ENCODE peak calls at places on chromosomes 11 and 22, in four cellular contexts. E is K562, A is HepG2, V is HCT116. Y is an unnamed sample.

GRCh38 chr22:48536691-48537591 is 1290.7 kb downstream of the BRD1 start:
- DNase-seq in E (no peak), A (no peak), V (no peak), Y (no peak)

GRCh38 chr11:134055029-134055428 is 13.8 kb upstream of the JAM3 start:
- DNase-seq in E (no peak), A (no peak), V (no peak), Y (no peak)

GRCh38 chr11:47185305-47186075 is 744 bp downstream of the PACSIN3 start:
- DNase-seq in E (no peak), A (peak), V (no peak), Y (no peak)

GRCh38 chr11:133790995-133791394 is 54.3 kb downstream of the SPATA19 start:
- DNase-seq in E (no peak), A (no peak), V (no peak), Y (no peak)

GRCh38 chr22:44587004-44587793 is 89.2 kb upstream of the RTL6 start:
- DNase-seq in E (no peak), A (no peak), V (no peak), Y (no peak)

GRCh38 chr11:2581931-2582435 is 117.8 kb downstream of the KCNQ1OT1 start:
- DNase-seq in E (no peak), A (no peak), V (no peak), Y (no peak)

GRCh38 chr11:115256326-115257197 is 247.7 kb downstream of the CADM1 start:
- DNase-seq in E (no peak), A (no peak), V (no peak), Y (no peak)

GRCh38 chr11:20162824-20163777 is 2.8 kb upstream of the DBX1 start:
- DNase-seq in E (no peak), A (no peak), V (no peak), Y (no peak)

GRCh38 chr11:96021901-96022650 is 98.2 kb upstream of the MTMR2 start:
- DNase-seq in E (no peak), A (no peak), V (no peak), Y (no peak)

GRCh38 chr11:120867024-120867423 is 156.9 kb upstream of the TBCEL start:
- DNase-seq in E (no peak), A (no peak), V (no peak), Y (no peak)

GRCh38 chr11:1930448-1930802 is 10.9 kb downstream of the TNNT3 start:
- DNase-seq in E (no peak), A (no peak), V (no peak), Y (no peak)

GRCh38 chr11:64971421-64972233 is at the start of gene MAJIN:
- DNase-seq in E (peak), A (no peak), V (no peak), Y (peak)

GRCh38 chr11:93054279-93054678 is 84.8 kb downstream of the MTNR1B start:
- DNase-seq in E (no peak), A (no peak), V (no peak), Y (no peak)

GRCh38 chr11:16252373-16252772 is 104.0 kb downstream of the SOX6 start:
- DNase-seq in E (peak), A (peak), V (no peak), Y (no peak)

GRCh38 chr22:36010913-36011312 is 17.7 kb downstream of the RBFOX2 start:
- DNase-seq in E (no peak), A (no peak), V (no peak), Y (no peak)

DNA sequence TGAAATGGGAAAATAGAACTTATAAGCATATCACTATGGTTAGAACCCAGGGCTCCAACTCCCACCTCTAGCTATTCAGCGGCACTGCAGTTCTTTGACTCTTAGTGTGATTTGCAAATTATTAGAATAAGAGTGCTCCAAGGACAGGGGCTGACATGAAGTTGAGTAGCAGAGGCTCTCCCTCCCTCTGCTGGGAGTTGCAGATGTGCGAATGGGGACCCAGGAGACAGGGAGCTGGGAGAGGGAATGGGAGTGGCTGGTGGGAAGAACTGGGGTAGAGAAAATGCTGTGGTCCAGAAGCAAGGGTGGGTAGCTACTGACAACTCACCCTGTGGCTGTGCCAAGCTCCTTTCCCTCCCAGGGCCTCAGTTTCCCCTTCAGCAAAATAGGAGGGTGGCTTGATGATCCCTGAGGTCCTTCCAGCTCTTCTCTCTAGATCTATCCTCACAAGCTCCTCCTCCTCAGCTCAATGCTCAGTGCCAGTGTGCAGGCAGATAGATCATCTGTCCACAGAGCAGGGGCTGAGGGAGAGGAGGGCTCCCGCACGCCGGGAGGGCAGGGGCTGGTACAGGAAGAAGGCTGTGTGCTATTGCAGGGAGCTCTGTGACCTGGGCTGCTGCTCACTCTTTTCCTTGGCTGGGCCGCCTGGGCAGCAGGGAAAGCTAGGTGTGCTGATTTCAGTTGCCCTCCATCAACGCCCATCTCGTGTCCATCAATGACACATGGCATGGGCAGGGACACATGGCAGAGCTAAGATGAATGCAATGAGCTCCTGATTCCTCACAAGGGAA is 99.0 kb downstream of the NECTIN1 start:
- DNase-seq in E (no peak), A (no peak), V (no peak), Y (no peak)
- TF ChIP-seq CTCF in E (no peak), A (no peak), V (no peak), Y (no peak)

GRCh38 chr11:27696961-27697360 is 3.3 kb downstream of the BDNF start:
- DNase-seq in E (no peak), A (no peak), V (no peak), Y (no peak)
- H3K4me3 ChIP-seq in E (no peak), A (no peak), V (no peak), Y (no peak)

GRCh38 chr11:8826901-8827560 is 84.0 kb upstream of the AKIP1 start:
- DNase-seq in E (peak), A (no peak), V (no peak), Y (no peak)
- TF ChIP-seq TCF7L2 in E (no peak), A (no peak), V (no peak), Y (no peak)

DNA sequence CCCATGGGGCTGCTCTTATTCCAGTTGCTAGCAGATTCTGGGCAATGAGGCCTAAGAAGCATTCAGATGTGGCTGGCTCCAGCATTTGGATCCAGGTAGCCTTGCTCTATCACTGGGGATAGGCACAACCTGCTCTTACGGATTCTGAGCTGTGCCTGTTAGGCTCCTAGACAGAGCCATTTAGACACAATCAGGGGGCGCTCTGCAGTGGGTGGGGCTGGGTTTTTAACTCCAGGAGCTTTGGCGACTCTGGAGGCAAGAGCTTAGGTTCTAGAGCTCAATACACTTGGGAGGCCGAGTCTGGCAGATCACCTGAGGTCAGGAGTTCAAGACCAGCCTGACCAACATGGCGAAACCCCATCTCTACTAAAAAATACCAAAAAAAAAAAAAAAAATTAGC is 32.0 kb downstream of the KCNC1 start:
- DNase-seq in E (peak), A (no peak), V (peak), Y (no peak)
- TF ChIP-seq CTCF in E (peak), A (no peak), V (peak), Y (peak)

DNA sequence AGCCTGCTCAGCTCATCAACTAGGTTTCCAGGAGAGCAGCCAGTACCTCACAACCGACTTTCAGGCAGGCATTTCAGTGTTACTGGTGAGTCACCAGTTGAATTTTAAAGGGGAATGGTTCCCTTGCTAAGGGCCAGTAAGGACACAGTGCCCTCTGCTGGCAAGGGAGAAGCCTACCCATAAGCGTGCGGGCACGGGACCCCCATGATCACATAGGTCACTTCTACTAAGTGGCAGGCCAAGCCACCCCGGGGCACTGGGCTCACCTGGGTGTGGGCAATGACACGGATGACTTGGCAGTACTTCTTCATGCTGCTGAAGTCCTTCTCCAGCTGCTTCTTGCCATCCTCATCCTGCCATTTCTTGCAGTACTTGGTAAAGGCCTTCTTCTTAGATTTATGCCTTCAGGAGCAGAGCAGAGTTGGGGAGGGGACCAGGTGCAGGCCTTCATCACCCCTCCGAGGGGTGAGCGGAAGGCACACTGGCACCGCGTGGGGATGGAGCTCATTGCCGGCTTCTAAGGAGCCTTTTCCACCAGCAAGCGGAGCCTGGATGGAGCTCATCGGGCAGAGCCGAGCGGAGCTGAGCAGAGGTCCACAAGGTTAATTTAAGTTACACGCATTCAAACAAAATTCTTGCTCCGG is 2.9 kb downstream of the RPL3 start:
- DNase-seq in E (peak), A (peak), V (peak), Y (no peak)
- H3K4me3 ChIP-seq in E (peak), A (peak), V (peak), Y (peak)

DNA sequence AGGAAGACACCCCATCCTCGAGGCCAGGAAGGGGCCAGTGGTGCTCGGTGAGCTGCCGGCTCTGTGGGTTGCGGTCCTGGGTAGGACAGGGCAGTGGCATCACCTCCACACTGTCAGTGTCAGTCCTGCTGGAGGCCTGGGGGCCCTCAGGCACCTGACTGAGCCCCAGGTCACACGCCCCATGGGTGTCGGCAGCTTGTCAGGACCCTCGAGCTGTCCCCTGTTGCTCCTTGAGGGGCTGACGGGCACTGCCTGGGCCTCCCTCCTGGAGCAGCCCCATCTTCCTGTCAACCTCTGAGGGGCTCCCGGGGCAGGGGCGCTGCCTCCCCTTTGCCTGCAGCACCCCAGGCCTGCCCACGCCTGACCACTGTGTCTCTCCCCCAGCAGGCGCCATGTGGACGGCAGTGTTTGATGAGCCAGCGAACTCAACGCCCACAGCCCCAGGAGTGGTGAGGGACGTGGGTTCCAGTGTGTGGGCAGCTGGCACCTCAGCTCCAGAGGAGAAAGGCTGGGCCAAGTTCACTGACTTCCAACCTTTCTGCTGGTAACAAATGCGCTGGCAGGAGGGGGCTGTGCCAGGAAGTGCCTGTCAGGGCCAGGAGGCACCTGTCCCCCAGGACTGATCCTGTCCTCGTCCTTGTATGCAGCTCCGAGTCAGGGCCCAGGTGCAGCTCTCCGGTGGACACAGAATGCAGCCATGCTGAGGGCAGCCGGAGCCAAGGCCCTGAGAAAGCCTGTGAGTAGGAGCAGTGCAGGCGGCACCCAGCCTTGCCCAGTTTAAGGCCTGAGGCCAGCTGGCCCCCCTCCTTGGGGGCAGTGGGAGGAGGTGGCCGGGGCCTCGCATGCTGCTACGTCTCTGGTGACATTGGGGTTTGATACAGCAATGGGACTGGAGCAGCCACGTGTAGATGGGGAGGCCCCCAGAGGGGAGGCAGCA is 35.3 kb downstream of the SBF1 start:
- DNase-seq in E (no peak), A (no peak), V (no peak), Y (no peak)
- TF ChIP-seq TCF7L2 in E (no peak), A (no peak), V (no peak), Y (no peak)

DNA sequence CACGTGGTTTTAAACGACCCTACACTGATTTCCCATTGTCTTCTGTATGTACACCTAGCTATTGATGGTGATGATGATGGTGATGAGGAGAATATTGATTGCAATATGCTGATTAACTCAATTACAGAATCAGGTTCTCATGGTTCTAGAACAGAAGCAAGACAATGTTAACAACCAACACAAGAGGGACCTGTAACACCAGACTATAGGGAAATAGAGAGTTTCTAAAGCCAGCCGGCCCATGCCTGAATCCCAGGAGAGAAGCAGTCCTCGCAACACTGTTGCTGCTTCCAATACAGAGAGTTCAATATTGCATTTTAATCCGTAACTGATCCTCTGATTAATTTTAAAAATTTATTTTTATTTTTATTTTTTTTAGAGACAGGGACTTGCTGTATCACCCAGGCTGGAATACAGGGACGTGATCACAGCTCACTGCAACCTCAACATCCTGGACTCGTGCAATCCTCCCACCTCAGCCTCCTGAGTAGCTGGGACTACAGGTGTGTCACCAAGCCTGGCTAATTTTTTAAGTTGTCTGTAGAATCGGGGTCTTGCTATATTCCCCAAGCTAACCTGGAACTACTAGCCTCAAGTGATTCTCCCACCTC is 22.2 kb upstream of the UBASH3B start:
- DNase-seq in E (no peak), A (peak), V (no peak), Y (no peak)
- TF ChIP-seq CTCF in E (peak), A (peak), V (peak), Y (peak)

DNA sequence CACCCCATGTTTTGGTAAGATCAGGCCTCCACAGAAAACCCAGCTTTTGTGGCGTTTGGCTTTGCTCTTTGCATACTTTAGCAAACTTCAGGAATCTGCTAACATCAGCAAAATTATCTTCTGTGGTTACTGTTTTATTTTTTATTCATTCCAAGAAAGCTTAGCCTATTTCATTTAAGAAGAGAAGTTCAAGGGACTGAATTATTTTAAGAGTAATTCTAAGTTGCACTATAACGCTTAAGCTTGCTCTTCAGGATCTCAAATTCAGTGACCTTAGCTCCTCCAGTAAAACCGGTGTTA is 1.1 kb downstream of the JHY start:
- DNase-seq in E (no peak), A (no peak), V (no peak), Y (no peak)
- H3K4me3 ChIP-seq in E (no peak), A (no peak), V (peak), Y (peak)